ENCODE peak calls at places on chromosomes 13 and 19, in eight cellular contexts. One of them, this sample, is unnamed.

GRCh38 chr13:97141564-97142005 is 80.5 kb upstream of the MBNL2 start:
- DNase-seq in HepG2: peak; percentile 96
- DNase-seq in HCT116: peak; percentile 90
- DNase-seq in GM23338: peak; percentile 65
- DNase-seq in H1: no peak
- DNase-seq in GM12878: peak; percentile 23
- DNase-seq in K562: peak; percentile 78
- DNase-seq in endothelial cell of umbilical vein: peak; percentile 87
- DNase-seq in this sample: peak; percentile 18

GRCh38 chr13:33678906-33679657 is 138.9 kb upstream of the RFC3 start:
- DNase-seq in GM23338: peak; percentile 1
- DNase-seq in endothelial cell of umbilical vein: peak; percentile 95
- DNase-seq in K562: peak; percentile 38
- DNase-seq in HepG2: peak; percentile 97
- DNase-seq in H1: no peak
- DNase-seq in GM12878: peak; percentile 98
- DNase-seq in HCT116: no peak
- DNase-seq in this sample: no peak

GRCh38 chr19:53389591-53390377 is 5.2 kb upstream of the ZNF765 start:
- DNase-seq in HepG2: no peak
- DNase-seq in K562: peak; percentile 14
- DNase-seq in H1: peak; percentile 87
- DNase-seq in endothelial cell of umbilical vein: no peak
- DNase-seq in HCT116: no peak
- DNase-seq in GM12878: no peak
- DNase-seq in GM23338: peak; percentile 98
- DNase-seq in this sample: no peak

GRCh38 chr19:39679056-39679790 is 23.5 kb downstream of the LGALS16 start:
- DNase-seq in GM23338: no peak
- DNase-seq in H1: no peak
- DNase-seq in GM12878: peak; percentile 86
- DNase-seq in K562: no peak
- DNase-seq in HepG2: no peak
- DNase-seq in HCT116: no peak
- DNase-seq in endothelial cell of umbilical vein: no peak
- DNase-seq in this sample: no peak

GRCh38 chr19:55447421-55448174 is 4.5 kb upstream of the SHISA7 start:
- DNase-seq in GM23338: peak; percentile 62
- DNase-seq in endothelial cell of umbilical vein: no peak
- DNase-seq in HepG2: no peak
- DNase-seq in GM12878: no peak
- DNase-seq in H1: no peak
- DNase-seq in HCT116: no peak
- DNase-seq in K562: peak; percentile 57
- DNase-seq in this sample: peak; percentile 16

GRCh38 chr19:54918499-54918898 is 12.6 kb downstream of the NCR1 start:
- DNase-seq in HepG2: no peak
- DNase-seq in H1: no peak
- DNase-seq in endothelial cell of umbilical vein: no peak
- DNase-seq in GM23338: no peak
- DNase-seq in HCT116: no peak
- DNase-seq in K562: no peak
- DNase-seq in GM12878: no peak
- DNase-seq in this sample: no peak

GRCh38 chr19:6970478-6970877 is 50.8 kb downstream of the MBD3L2B start:
- DNase-seq in GM23338: no peak
- DNase-seq in HCT116: peak; percentile 41
- DNase-seq in K562: peak; percentile 33
- DNase-seq in H1: no peak
- DNase-seq in HepG2: no peak
- DNase-seq in GM12878: no peak
- DNase-seq in endothelial cell of umbilical vein: no peak
- DNase-seq in this sample: peak; percentile 20

GRCh38 chr19:48489608-48490216 is 20.5 kb downstream of the CYTH2 start:
- DNase-seq in H1: peak; percentile 99
- DNase-seq in endothelial cell of umbilical vein: peak; percentile 65
- DNase-seq in HepG2: peak; percentile 47
- DNase-seq in GM23338: peak; percentile 87
- DNase-seq in K562: peak; percentile 80
- DNase-seq in HCT116: peak; percentile 60
- DNase-seq in GM12878: no peak
- DNase-seq in this sample: no peak

GRCh38 chr13:94700051-94700535 is 12.3 kb downstream of the SOX21 start:
- DNase-seq in GM23338: no peak
- DNase-seq in endothelial cell of umbilical vein: no peak
- DNase-seq in H1: no peak
- DNase-seq in HepG2: no peak
- DNase-seq in K562: no peak
- DNase-seq in HCT116: no peak
- DNase-seq in GM12878: no peak
- DNase-seq in this sample: no peak

GRCh38 chr13:57878291-57878690 is 246.7 kb downstream of the PCDH17 start:
- DNase-seq in K562: no peak
- DNase-seq in H1: no peak
- DNase-seq in GM12878: no peak
- DNase-seq in HCT116: no peak
- DNase-seq in HepG2: no peak
- DNase-seq in endothelial cell of umbilical vein: peak; percentile 6
- DNase-seq in GM23338: no peak
- DNase-seq in this sample: peak; percentile 5

GRCh38 chr19:52138614-52139290 is 986 bp downstream of the ZNF616 start:
- DNase-seq in H1: peak; percentile 75
- DNase-seq in HepG2: peak; percentile 34
- DNase-seq in GM23338: peak; percentile 92
- DNase-seq in K562: peak; percentile 69
- DNase-seq in HCT116: no peak
- DNase-seq in GM12878: no peak
- DNase-seq in endothelial cell of umbilical vein: no peak
- DNase-seq in this sample: no peak

GRCh38 chr13:39259371-39259770 is 221.1 kb downstream of the NHLRC3 start:
- DNase-seq in K562: no peak
- DNase-seq in HCT116: no peak
- DNase-seq in GM23338: no peak
- DNase-seq in GM12878: peak; percentile 12
- DNase-seq in HepG2: no peak
- DNase-seq in H1: no peak
- DNase-seq in endothelial cell of umbilical vein: no peak
- DNase-seq in this sample: no peak

GRCh38 chr19:55406869-55407624 is 541 bp downstream of the UBE2S start:
- DNase-seq in HepG2: no peak
- DNase-seq in GM23338: no peak
- DNase-seq in H1: no peak
- DNase-seq in endothelial cell of umbilical vein: peak; percentile 38
- DNase-seq in K562: peak; percentile 44
- DNase-seq in GM12878: no peak
- DNase-seq in HCT116: no peak
- DNase-seq in this sample: no peak

GRCh38 chr13:26951581-26952177 is 191.1 kb upstream of the GPR12 start:
- DNase-seq in endothelial cell of umbilical vein: no peak
- DNase-seq in GM12878: no peak
- DNase-seq in HepG2: peak; percentile 72
- DNase-seq in H1: no peak
- DNase-seq in HCT116: no peak
- DNase-seq in GM23338: no peak
- DNase-seq in K562: no peak
- DNase-seq in this sample: no peak

GRCh38 chr19:771332-771785 is 20.4 kb downstream of the MISP start:
- DNase-seq in GM23338: peak; percentile 62
- DNase-seq in endothelial cell of umbilical vein: peak; percentile 49
- DNase-seq in HepG2: peak; percentile 63
- DNase-seq in GM12878: no peak
- DNase-seq in HCT116: peak; percentile 55
- DNase-seq in K562: peak; percentile 84
- DNase-seq in H1: no peak
- DNase-seq in this sample: no peak

GRCh38 chr19:18419195-18419698 is at the start of gene SSBP4:
- DNase-seq in HCT116: no peak
- DNase-seq in GM12878: no peak
- DNase-seq in H1: peak; percentile 87
- DNase-seq in endothelial cell of umbilical vein: peak; percentile 76
- DNase-seq in HepG2: peak; percentile 66
- DNase-seq in K562: peak; percentile 93
- DNase-seq in GM23338: peak; percentile 88
- DNase-seq in this sample: no peak
- TF ChIP-seq POLR2AphosphoS5 in HCT116: peak; percentile 43
- TF ChIP-seq POLR2AphosphoS5 in GM12878: no peak
- TF ChIP-seq POLR2AphosphoS5 in H1: no peak
- TF ChIP-seq POLR2AphosphoS5 in endothelial cell of umbilical vein: peak; percentile 73
- TF ChIP-seq POLR2AphosphoS5 in HepG2: no peak
- TF ChIP-seq POLR2AphosphoS5 in K562: no peak
- TF ChIP-seq POLR2AphosphoS5 in GM23338: no peak
- TF ChIP-seq POLR2AphosphoS5 in this sample: no peak

GRCh38 chr19:45324349-45324907 is 1.8 kb upstream of the CKM start:
- DNase-seq in GM23338: no peak
- DNase-seq in H1: no peak
- DNase-seq in GM12878: no peak
- DNase-seq in HepG2: no peak
- DNase-seq in K562: no peak
- DNase-seq in HCT116: no peak
- DNase-seq in endothelial cell of umbilical vein: no peak
- DNase-seq in this sample: no peak

GRCh38 chr19:45323671-45324081 is 1.0 kb upstream of the CKM start:
- DNase-seq in HCT116: no peak
- DNase-seq in endothelial cell of umbilical vein: no peak
- DNase-seq in HepG2: no peak
- DNase-seq in GM12878: no peak
- DNase-seq in GM23338: peak; percentile 75
- DNase-seq in H1: peak; percentile 68
- DNase-seq in K562: no peak
- DNase-seq in this sample: no peak

GRCh38 chr19:45322311-45322710 is 364 bp downstream of the CKM start:
- DNase-seq in HepG2: peak; percentile 48
- DNase-seq in GM23338: no peak
- DNase-seq in K562: no peak
- DNase-seq in H1: no peak
- DNase-seq in endothelial cell of umbilical vein: no peak
- DNase-seq in GM12878: no peak
- DNase-seq in HCT116: no peak
- DNase-seq in this sample: no peak

GRCh38 chr19:45321848-45322247 is 827 bp downstream of the CKM start:
- DNase-seq in GM12878: no peak
- DNase-seq in K562: no peak
- DNase-seq in H1: no peak
- DNase-seq in GM23338: no peak
- DNase-seq in HCT116: no peak
- DNase-seq in HepG2: no peak
- DNase-seq in endothelial cell of umbilical vein: no peak
- DNase-seq in this sample: no peak

DNA sequence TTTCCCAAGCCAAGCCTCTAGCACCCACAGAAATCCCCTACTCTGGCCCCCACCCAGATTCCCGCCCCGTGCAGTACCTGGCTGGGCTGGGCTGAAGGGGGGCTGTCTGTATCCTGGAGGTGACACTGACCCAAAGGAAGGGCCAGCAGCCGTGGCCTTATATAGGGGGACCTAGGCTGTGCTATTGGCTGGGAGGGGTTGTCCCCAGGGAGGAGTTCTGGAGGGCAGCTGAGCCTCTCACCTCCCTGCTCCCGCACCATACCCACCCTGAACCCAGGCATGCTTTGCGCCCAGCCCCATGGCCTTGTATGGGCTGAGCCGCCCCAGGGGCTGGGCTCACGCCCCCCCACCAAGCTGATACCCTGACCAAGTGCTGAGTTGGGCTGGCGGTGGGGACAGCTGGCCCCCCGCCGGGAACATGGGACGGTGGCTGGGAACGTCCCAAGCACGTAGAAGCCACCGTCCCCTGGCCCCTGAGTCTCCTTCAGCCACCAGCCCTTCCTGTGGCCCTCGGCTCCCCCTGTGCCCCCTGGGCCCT is at the start of gene CKM:
- DNase-seq in GM12878: no peak
- DNase-seq in endothelial cell of umbilical vein: no peak
- DNase-seq in K562: no peak
- DNase-seq in HCT116: no peak
- DNase-seq in H1: no peak
- DNase-seq in HepG2: no peak
- DNase-seq in GM23338: no peak
- DNase-seq in this sample: no peak
- H3K4me3 ChIP-seq in GM12878: no peak within 1 kb of the TSS
- H3K4me3 ChIP-seq in endothelial cell of umbilical vein: no peak within 1 kb of the TSS
- H3K4me3 ChIP-seq in K562: no peak within 1 kb of the TSS
- H3K4me3 ChIP-seq in HCT116: no peak within 1 kb of the TSS
- H3K4me3 ChIP-seq in H1: peak within 1 kb of the TSS; percentile 52
- H3K4me3 ChIP-seq in HepG2: no peak within 1 kb of the TSS
- H3K4me3 ChIP-seq in GM23338: peak within 1 kb of the TSS; percentile 59
- H3K4me3 ChIP-seq in this sample: no peak within 1 kb of the TSS

DNA sequence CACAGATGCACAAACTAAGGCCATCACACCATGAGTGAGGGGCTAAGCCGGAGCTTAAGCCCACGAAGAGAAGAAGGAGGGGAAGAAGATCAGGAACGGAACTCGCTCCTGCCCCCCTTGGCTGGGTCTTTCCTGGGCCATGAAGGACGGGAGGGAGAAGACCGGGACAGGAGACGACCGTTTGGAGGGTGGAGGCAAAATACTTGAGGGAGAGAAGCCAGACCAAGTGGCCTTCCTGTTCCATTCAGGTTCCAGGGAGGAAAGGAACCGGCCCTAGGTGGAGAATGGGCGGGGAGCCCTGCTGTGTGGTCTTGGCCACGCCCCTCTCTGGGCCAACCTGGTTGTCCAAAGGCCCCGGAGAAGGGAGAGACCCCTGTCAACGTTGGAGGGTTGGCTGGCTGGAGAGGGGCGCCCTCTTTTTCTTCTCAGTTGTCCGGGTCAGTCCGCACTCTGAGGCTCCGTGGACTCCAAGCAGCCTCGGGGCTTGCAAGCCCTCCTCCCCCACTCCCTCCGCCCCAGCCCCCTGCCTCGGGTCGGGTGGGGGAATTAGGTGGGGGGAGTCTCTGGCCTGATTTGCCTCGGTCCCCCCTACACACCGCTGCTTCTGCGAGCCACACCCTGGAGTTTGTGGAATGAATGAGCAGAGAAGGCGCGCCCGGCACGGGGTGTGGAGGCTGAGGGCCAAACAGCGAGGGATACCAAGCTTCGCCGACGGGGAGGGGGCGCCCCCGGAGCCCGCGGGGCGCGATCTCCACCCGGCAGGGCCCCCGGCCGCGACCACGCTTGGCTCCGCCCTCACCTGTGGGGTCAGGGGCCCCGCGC is 771 bp downstream of the FBN3 start:
- DNase-seq in GM23338: peak; percentile 97
- DNase-seq in endothelial cell of umbilical vein: no peak
- DNase-seq in GM12878: no peak
- DNase-seq in H1: peak; percentile 87
- DNase-seq in K562: peak; percentile 47
- DNase-seq in HepG2: no peak
- DNase-seq in HCT116: peak; percentile 24
- DNase-seq in this sample: no peak
- TF ChIP-seq EZH2 in GM23338: no peak
- TF ChIP-seq EZH2 in endothelial cell of umbilical vein: peak; percentile 70
- TF ChIP-seq EZH2 in GM12878: no peak
- TF ChIP-seq EZH2 in H1: no peak
- TF ChIP-seq EZH2 in K562: no peak
- TF ChIP-seq EZH2 in HepG2: no peak
- TF ChIP-seq EZH2 in HCT116: no peak
- TF ChIP-seq EZH2 in this sample: no peak

DNA sequence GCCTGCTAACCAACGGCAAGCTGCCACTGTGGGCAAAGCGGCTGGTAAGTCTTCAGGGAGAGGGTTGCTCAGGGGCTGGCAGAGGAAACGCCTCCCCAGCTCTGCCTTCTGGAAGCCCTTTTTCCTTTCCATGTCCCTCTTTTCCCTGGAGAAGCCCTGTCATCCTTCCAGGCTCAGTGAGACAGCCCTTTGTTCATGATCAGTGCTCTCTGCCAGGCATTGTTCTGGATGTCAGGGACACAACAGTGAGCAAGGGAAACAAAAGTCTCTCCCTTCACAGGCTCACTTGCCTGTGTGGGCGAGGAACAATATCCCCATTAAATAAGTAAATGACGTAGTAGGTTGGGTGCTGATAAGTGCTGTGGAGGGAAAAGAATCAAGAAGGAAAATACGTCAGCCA is 13.9 kb upstream of the OVOL3 start:
- DNase-seq in endothelial cell of umbilical vein: peak; percentile 11
- DNase-seq in HCT116: no peak
- DNase-seq in GM23338: no peak
- DNase-seq in HepG2: no peak
- DNase-seq in GM12878: no peak
- DNase-seq in K562: no peak
- DNase-seq in H1: no peak
- DNase-seq in this sample: no peak
- TF ChIP-seq POLR2AphosphoS5 in endothelial cell of umbilical vein: no peak
- TF ChIP-seq POLR2AphosphoS5 in HCT116: no peak
- TF ChIP-seq POLR2AphosphoS5 in GM23338: no peak
- TF ChIP-seq POLR2AphosphoS5 in HepG2: no peak
- TF ChIP-seq POLR2AphosphoS5 in GM12878: no peak
- TF ChIP-seq POLR2AphosphoS5 in K562: no peak
- TF ChIP-seq POLR2AphosphoS5 in H1: no peak
- TF ChIP-seq POLR2AphosphoS5 in this sample: no peak